ENCODE peak calls at places on chromosomes 13 and 19, in ten cellular contexts. P is LNCaP clone FGC; N is activated naive CD4-positive, alpha-beta T cell treated with anti-CD3 and anti-CD28 coated beads, Interleukin-2, amount 10 ng/mL, durations not matched to agents 7 days and 5 days; D is activated naive CD8-positive, alpha-beta T cell treated with anti-CD3 and anti-CD28 coated beads for 36 hours; W is neural crest cell; C is HS-27A; R is A172; H is body of pancreas; M is tibial nerve; A is NCI-H748 treated with DMSO at 0.1 percent for 48 hours. V is an unnamed sample.

GRCh38 chr13:46577656-46578589 is 25.0 kb downstream of the LRCH1 start:
- DNase-seq in H (no peak), W (no peak), N (no peak), D (no peak), R (no peak), M (no peak), A (no peak), P (no peak), C (no peak), V (no peak)

GRCh38 chr13:32426981-32427851 is 714 bp downstream of the N4BP2L1 start:
- DNase-seq in P (no peak), M (peak), D (peak), N (peak), W (peak), R (no peak), H (peak), A (peak), C (no peak), V (peak)

GRCh38 chr13:22744688-22745452 is 435.9 kb upstream of the SGCG start:
- DNase-seq in M (no peak), R (peak), C (no peak), D (no peak), P (no peak), A (no peak), N (no peak), W (no peak), H (no peak), V (no peak)

GRCh38 chr13:66886248-66886647 is 343.9 kb downstream of the PCDH9 start:
- DNase-seq in R (no peak), M (no peak), D (no peak), H (no peak), C (no peak), P (no peak), N (no peak), W (no peak), A (no peak), V (no peak)

GRCh38 chr19:47113446-47114348 is at the start of gene ZC3H4:
- DNase-seq in H (peak), D (peak), M (peak), N (peak), W (peak), C (peak), P (peak), A (peak), R (peak), V (peak)

GRCh38 chr19:7953060-7953459 is 9.6 kb upstream of the TIMM44 start:
- DNase-seq in N (no peak), P (no peak), H (no peak), A (no peak), C (no peak), D (no peak), R (peak), W (no peak), M (no peak), V (no peak)

GRCh38 chr19:8210660-8211101 is 1.5 kb downstream of the CERS4 start:
- DNase-seq in R (no peak), N (no peak), W (no peak), A (no peak), D (no peak), C (no peak), H (peak), M (no peak), P (no peak), V (no peak)

GRCh38 chr13:32316030-32316344 is 679 bp downstream of the BRCA2 start:
- DNase-seq in P (no peak), C (no peak), M (no peak), D (no peak), H (no peak), R (peak), N (no peak), A (peak), W (no peak), V (no peak)

GRCh38 chr19:12647490-12648071 is 19.0 kb downstream of the MAN2B1 start:
- DNase-seq in H (peak), R (no peak), C (no peak), N (no peak), P (no peak), A (peak), M (peak), D (peak), W (no peak), V (no peak)

V was measured in Jurkat, Clone E6-1.